ENCODE peak calls at places on chromosome 10, in five cellular contexts. R, Y, J, P and K are unnamed samples.

GRCh38 chr10:33287112-33287511 is 47.4 kb downstream of the NRP1 start:
- DNase-seq in R (no peak), P (no peak), Y (no peak), J (no peak), K (no peak)

GRCh38 chr10:101397140-101397539 is 43.2 kb downstream of the BTRC start:
- DNase-seq in P (peak), J (no peak), R (peak), Y (peak), K (no peak)

GRCh38 chr10:110827410-110827809 is 44.3 kb upstream of the PDCD4 start:
- DNase-seq in J (no peak), P (no peak), R (no peak), Y (no peak), K (no peak)

GRCh38 chr10:3668276-3668960 is 116.6 kb downstream of the KLF6 start:
- DNase-seq in Y (no peak), R (peak), J (no peak), P (no peak), K (no peak)

GRCh38 chr10:102433619-102434046 is 1.3 kb upstream of the CUEDC2 start:
- DNase-seq in P (no peak), R (no peak), Y (no peak), J (no peak), K (no peak)

GRCh38 chr10:87691515-87692070 is 31.9 kb downstream of the PAPSS2 start:
- DNase-seq in Y (no peak), P (no peak), R (peak), J (no peak), K (no peak)

GRCh38 chr10:11654659-11655058 is 43.2 kb upstream of the USP6NL start:
- DNase-seq in Y (no peak), R (no peak), J (no peak), P (no peak), K (no peak)

GRCh38 chr10:85612378-85612775 is 754.2 kb downstream of the GRID1 start:
- DNase-seq in J (peak), P (no peak), R (no peak), Y (no peak), K (no peak)

GRCh38 chr10:129626801-129627434 is 159.9 kb downstream of the MGMT start:
- DNase-seq in Y (no peak), J (no peak), P (no peak), R (no peak), K (no peak)

GRCh38 chr10:28432210-28432676 is 100.7 kb upstream of the WAC start:
- DNase-seq in P (peak), R (peak), J (no peak), Y (peak), K (peak)

GRCh38 chr10:24556746-24557742 is 166.6 kb downstream of the ARHGAP21 start:
- DNase-seq in R (peak), P (peak), Y (peak), J (no peak), K (peak)

GRCh38 chr10:132349766-132350165 is 17.8 kb downstream of the LRRC27 start:
- DNase-seq in R (no peak), Y (no peak), J (no peak), P (no peak), K (no peak)

GRCh38 chr10:23404461-23404980 is 34.4 kb upstream of the OTUD1 start:
- DNase-seq in Y (no peak), J (no peak), R (no peak), P (no peak), K (no peak)

GRCh38 chr10:2119316-2119715 is 382.0 kb upstream of the ADARB2 start:
- DNase-seq in Y (no peak), R (no peak), P (no peak), J (no peak), K (no peak)

GRCh38 chr10:80619036-80619435 is 81.3 kb downstream of the SH2D4B start:
- DNase-seq in J (no peak), P (no peak), R (no peak), Y (no peak), K (no peak)

GRCh38 chr10:17974505-17974904 is 22.8 kb downstream of the SLC39A12 start:
- DNase-seq in P (no peak), R (no peak), Y (no peak), J (no peak), K (no peak)

GRCh38 chr10:104301907-104302690 is 33.1 kb downstream of the GSTO2 start:
- DNase-seq in P (no peak), R (no peak), Y (no peak), J (no peak), K (no peak)

GRCh38 chr10:23095966-23096813 is 811 bp downstream of the MSRB2 start:
- DNase-seq in R (no peak), Y (no peak), P (peak), J (no peak), K (no peak)

GRCh38 chr10:105586451-105587098 is 945.5 kb downstream of the SORCS3 start:
- DNase-seq in P (no peak), J (no peak), Y (no peak), R (no peak), K (peak)

GRCh38 chr10:125016611-125017202 is 74.8 kb downstream of the ZRANB1 start:
- DNase-seq in P (no peak), Y (no peak), R (no peak), J (no peak), K (no peak)

GRCh38 chr10:126061526-126061925 is 165.2 kb downstream of the FANK1 start:
- DNase-seq in R (no peak), Y (no peak), J (no peak), P (no peak), K (no peak)

GRCh38 chr10:76975131-76975530 is 662.5 kb downstream of the KCNMA1 start:
- DNase-seq in J (no peak), Y (no peak), P (no peak), R (no peak), K (no peak)

GRCh38 chr10:58352956-58353610 is 18.3 kb downstream of the UBE2D1 start:
- DNase-seq in J (no peak), P (no peak), R (no peak), Y (no peak), K (no peak)

GRCh38 chr10:77111611-77112550 is 525.7 kb downstream of the KCNMA1 start:
- DNase-seq in P (peak), J (peak), R (peak), Y (peak), K (peak)

GRCh38 chr10:117163061-117163953 is 25.2 kb upstream of the VAX1 start:
- DNase-seq in J (no peak), R (peak), Y (no peak), P (peak), K (no peak)

GRCh38 chr10:30518907-30519306 is 84.9 kb downstream of the MAP3K8 start:
- DNase-seq in P (no peak), Y (no peak), J (no peak), R (no peak), K (no peak)

GRCh38 chr10:102452672-102453340 is 1.5 kb upstream of the C10orf95 start:
- DNase-seq in R (peak), Y (peak), J (no peak), P (no peak), K (no peak)

GRCh38 chr10:97570789-97571536 is 1.6 kb upstream of the ANKRD2 start:
- DNase-seq in J (no peak), R (no peak), Y (no peak), P (peak), K (peak)

GRCh38 chr10:102593074-102593803 is 51.0 kb upstream of the TRIM8 start:
- DNase-seq in R (no peak), Y (no peak), J (no peak), P (no peak), K (no peak)

GRCh38 chr10:110486680-110487410 is 10.9 kb upstream of the DUSP5 start:
- DNase-seq in Y (no peak), J (no peak), P (no peak), R (no peak), K (no peak)

GRCh38 chr10:69655124-69655867 is 25.2 kb downstream of the FAM241B start:
- DNase-seq in P (peak), J (no peak), Y (no peak), R (no peak), K (no peak)
- TF ChIP-seq JUND in P (no peak), J (no peak), Y (no peak), R (no peak), K (no peak)

GRCh38 chr10:6232225-6232807 is 29.6 kb downstream of the PFKFB3 start:
- DNase-seq in J (no peak), R (no peak), P (peak), Y (no peak), K (no peak)
- TF ChIP-seq JUND in J (no peak), R (no peak), P (no peak), Y (no peak), K (no peak)

GRCh38 chr10:35731828-35732227 is 89.7 kb upstream of the FZD8 start:
- DNase-seq in R (no peak), Y (no peak), J (no peak), P (no peak), K (no peak)
- TF ChIP-seq JUND in R (no peak), Y (no peak), J (no peak), P (no peak), K (no peak)

GRCh38 chr10:14219411-14219810 is 111.3 kb downstream of the FRMD4A start:
- DNase-seq in R (no peak), P (no peak), Y (no peak), J (no peak), K (no peak)
- TF ChIP-seq JUND in R (no peak), P (no peak), Y (no peak), J (no peak), K (no peak)

GRCh38 chr10:13614530-13615332 is 28.0 kb downstream of the PRPF18 start:
- DNase-seq in J (no peak), Y (no peak), R (no peak), P (peak), K (peak)
- TF ChIP-seq JUND in J (no peak), Y (no peak), R (no peak), P (peak), K (peak)

DNA sequence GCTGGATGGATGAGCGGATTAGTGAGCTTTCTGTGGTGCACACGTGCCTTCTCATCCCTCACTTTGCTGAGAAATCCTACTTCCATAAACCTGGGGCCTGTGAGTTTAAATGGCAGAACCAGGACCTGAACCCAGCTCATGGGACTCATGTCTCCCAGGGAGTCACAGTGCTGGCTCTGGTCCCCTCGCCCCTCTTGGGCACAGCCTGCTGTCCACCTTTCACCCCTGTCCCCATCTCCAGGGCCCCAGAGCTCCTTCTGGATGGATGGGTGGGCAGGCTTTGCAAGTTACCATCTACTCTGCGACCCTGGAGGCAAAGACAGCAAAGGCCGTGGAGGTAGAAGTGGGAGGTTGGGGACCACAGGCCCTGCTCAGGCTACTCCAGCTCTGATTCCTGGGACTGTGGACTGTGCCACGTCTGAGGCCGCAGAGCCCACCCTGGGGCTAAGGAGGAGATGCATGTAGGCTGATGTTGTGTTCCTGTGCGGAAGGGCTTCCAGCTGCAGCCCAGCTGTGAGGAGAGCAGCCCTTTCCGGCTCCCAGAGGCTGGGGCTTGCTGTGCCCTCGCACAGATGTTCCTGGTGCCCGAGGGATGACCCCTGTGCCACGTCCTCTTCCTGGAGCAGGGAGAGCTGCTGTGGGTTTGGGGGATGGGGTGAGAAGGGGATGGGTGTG is 40.4 kb downstream of the PRF1 start:
- DNase-seq in J (no peak), P (peak), Y (no peak), R (no peak), K (no peak)
- TF ChIP-seq JUND in J (no peak), P (no peak), Y (no peak), R (no peak), K (no peak)

DNA sequence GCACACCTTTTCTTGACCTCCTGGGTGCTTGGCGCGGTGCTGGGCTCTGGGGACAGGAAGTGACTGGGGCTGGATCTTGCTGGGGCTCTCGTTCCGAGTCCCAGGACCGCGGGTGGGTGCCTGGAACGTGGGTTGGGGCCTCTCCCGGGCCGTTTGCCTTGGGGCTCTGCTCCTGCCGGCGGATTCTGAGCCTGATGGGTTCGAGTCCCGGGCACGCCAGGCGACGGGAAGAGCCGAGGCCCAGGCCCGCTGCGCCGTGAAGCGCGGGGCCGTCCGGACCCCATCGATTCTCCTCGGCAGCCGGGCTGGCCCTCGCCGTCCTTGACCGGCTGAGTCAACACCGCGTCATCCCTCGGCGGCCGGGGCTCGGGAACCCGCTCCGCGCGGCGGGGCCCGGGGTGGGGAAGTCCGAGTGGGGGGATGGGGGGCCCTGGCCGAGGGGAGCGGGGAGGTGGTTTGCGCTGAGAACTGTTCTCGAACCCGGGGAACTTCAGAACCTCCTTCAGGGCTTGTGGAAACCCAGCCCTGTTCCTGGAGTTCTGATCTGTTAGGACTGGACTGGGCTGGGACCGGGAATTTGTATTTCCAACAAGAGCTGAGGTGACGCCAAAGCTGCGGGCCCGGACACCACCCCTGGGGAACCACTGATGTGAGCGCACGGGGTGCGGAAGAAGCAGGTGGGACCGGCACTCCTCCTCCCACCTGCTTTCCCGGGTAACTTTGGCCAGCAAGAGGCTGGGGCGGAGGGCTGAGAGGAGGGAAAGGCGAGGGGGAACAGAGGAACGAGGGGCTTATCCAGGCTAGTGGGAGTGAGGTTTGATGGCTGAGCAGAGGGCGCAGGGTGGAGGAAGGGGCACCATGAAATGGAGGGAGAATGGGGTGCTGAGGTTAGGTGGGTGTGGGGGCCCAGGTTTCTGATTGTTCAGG is 6.2 kb downstream of the HHEX start:
- DNase-seq in P (peak), J (no peak), Y (no peak), R (peak), K (no peak)
- TF ChIP-seq JUND in P (no peak), J (no peak), Y (no peak), R (no peak), K (no peak)

GRCh38 chr10:46523881-46524470 is 32.5 kb downstream of the GPRIN2 start:
- DNase-seq in P (peak), Y (peak), J (no peak), R (no peak), K (peak)
- TF ChIP-seq JUND in P (no peak), Y (no peak), J (no peak), R (no peak), K (no peak)

GRCh38 chr10:95183451-95184230 is 10.4 kb upstream of the ACSM6 start:
- DNase-seq in P (peak), Y (peak), J (peak), R (peak), K (peak)
- TF ChIP-seq JUND in P (no peak), Y (no peak), J (no peak), R (no peak), K (no peak)

GRCh38 chr10:5776150-5776880 is 36.9 kb downstream of the GDI2 start:
- DNase-seq in R (no peak), Y (no peak), P (peak), J (no peak), K (no peak)

GRCh38 chr10:5774987-5775386 is 38.2 kb downstream of the GDI2 start:
- DNase-seq in J (no peak), R (no peak), P (no peak), Y (no peak), K (no peak)

GRCh38 chr10:5779753-5780152 is 33.5 kb downstream of the GDI2 start:
- DNase-seq in R (no peak), Y (no peak), J (no peak), P (no peak), K (no peak)

GRCh38 chr10:5775705-5776104 is 37.5 kb downstream of the GDI2 start:
- DNase-seq in R (no peak), P (no peak), J (no peak), Y (no peak), K (no peak)

GRCh38 chr10:5776881-5777197 is 36.4 kb downstream of the GDI2 start:
- DNase-seq in R (no peak), Y (no peak), J (no peak), P (no peak), K (no peak)
- TF ChIP-seq JUND in R (no peak), Y (no peak), J (no peak), P (no peak), K (no peak)